ENCODE peak calls at places on chromosomes 1 and 21, in four cellular contexts. T, K, Z and Q are unnamed samples.

GRCh38 chr21:46625759-46626158 is 9.7 kb upstream of the PRMT2 start:
- DNase-seq in T (no peak), K (no peak), Z (no peak), Q (no peak)

GRCh38 chr1:116824631-116825399 is 70.6 kb downstream of the CD2 start:
- DNase-seq in T (peak; percentile 46), K (peak; percentile 56), Z (no peak), Q (no peak)

GRCh38 chr1:89780721-89781120 is 40.1 kb upstream of the LRRC8D start:
- DNase-seq in T (no peak), K (peak; percentile 53), Z (no peak), Q (peak; percentile 26)

GRCh38 chr21:38875694-38876492 is 70.2 kb downstream of the ETS2 start:
- DNase-seq in T (no peak), K (peak; percentile 86), Z (no peak), Q (no peak)

GRCh38 chr1:18731148-18731547 is 100.5 kb downstream of the PAX7 start:
- DNase-seq in T (no peak), K (no peak), Z (no peak), Q (no peak)

GRCh38 chr1:151346082-151346768 is 827 bp downstream of the RFX5 start:
- DNase-seq in T (no peak), K (no peak), Z (no peak), Q (no peak)

GRCh38 chr1:26016944-26017545 is 4.5 kb upstream of the EXTL1 start:
- DNase-seq in T (no peak), K (no peak), Z (no peak), Q (no peak)

GRCh38 chr1:219938706-219939105 is 10.3 kb upstream of the SLC30A10 start:
- DNase-seq in T (no peak), K (peak; percentile 15), Z (peak; percentile 60), Q (peak; percentile 77)

GRCh38 chr1:31483012-31483946 is 70.3 kb downstream of the SERINC2 start:
- DNase-seq in T (peak; percentile 82), K (peak; percentile 94), Z (peak; percentile 25), Q (peak; percentile 87)

GRCh38 chr1:2412773-2413494 is 570 bp upstream of the PEX10 start:
- DNase-seq in T (peak; percentile 30), K (peak; percentile 49), Z (no peak), Q (no peak)

GRCh38 chr1:55217226-55217996 is 2.2 kb upstream of the USP24 start:
- DNase-seq in T (peak; percentile 35), K (no peak), Z (no peak), Q (no peak)

GRCh38 chr1:209375681-209376360 is 207.7 kb upstream of the CAMK1G start:
- DNase-seq in T (no peak), K (peak; percentile 46), Z (no peak), Q (no peak)

GRCh38 chr1:69191280-69191679 is 376.4 kb upstream of the LRRC7 start:
- DNase-seq in T (no peak), K (peak; percentile 58), Z (peak; percentile 6), Q (no peak)

GRCh38 chr21:24112020-24112419 is 1495.3 kb downstream of the MRPL39 start:
- DNase-seq in T (no peak), K (peak; percentile 10), Z (no peak), Q (no peak)

GRCh38 chr1:232611834-232612233 is 18.1 kb downstream of the SIPA1L2 start:
- DNase-seq in T (no peak), K (no peak), Z (no peak), Q (no peak)

GRCh38 chr1:223873044-223873443 is 27.3 kb upstream of the TP53BP2 start:
- DNase-seq in T (no peak), K (no peak), Z (no peak), Q (no peak)

GRCh38 chr1:39788426-39788757 is 273 bp downstream of the BMP8B start:
- DNase-seq in T (no peak), K (no peak), Z (no peak), Q (no peak)

GRCh38 chr1:157490337-157491165 is 61.8 kb downstream of the FCRL5 start:
- DNase-seq in T (peak; percentile 77), K (peak; percentile 63), Z (no peak), Q (no peak)

GRCh38 chr1:214037468-214037867 is 49.7 kb downstream of the PROX1 start:
- DNase-seq in T (no peak), K (no peak), Z (no peak), Q (no peak)

GRCh38 chr1:227437495-227438008 is 119.3 kb upstream of the CDC42BPA start:
- DNase-seq in T (peak; percentile 20), K (peak; percentile 84), Z (no peak), Q (no peak)

GRCh38 chr1:108114026-108114599 is 86.0 kb downstream of the SLC25A24 start:
- DNase-seq in T (no peak), K (no peak), Z (no peak), Q (no peak)

GRCh38 chr1:112674986-112675727 is 698 bp downstream of the MOV10 start:
- DNase-seq in T (peak; percentile 41), K (peak; percentile 22), Z (no peak), Q (no peak)

GRCh38 chr1:246609632-246610031 is 43.4 kb downstream of the CNST start:
- DNase-seq in T (no peak), K (peak; percentile 17), Z (no peak), Q (no peak)
- H3K4me3 ChIP-seq in T (no peak overlapping the region), K (no peak overlapping the region), Z (no peak overlapping the region), Q (no peak overlapping the region)

GRCh38 chr1:181092883-181093282 is 4.4 kb downstream of the IER5 start:
- DNase-seq in T (no peak), K (no peak), Z (no peak), Q (no peak)

GRCh38 chr1:181090653-181091126 is 2.2 kb downstream of the IER5 start:
- DNase-seq in T (no peak), K (no peak), Z (no peak), Q (no peak)

GRCh38 chr1:181091322-181092040 is 3.0 kb downstream of the IER5 start:
- DNase-seq in T (no peak), K (no peak), Z (no peak), Q (no peak)

GRCh38 chr1:181089777-181090505 is 1.4 kb downstream of the IER5 start:
- DNase-seq in T (peak; percentile 63), K (peak; percentile 86), Z (no peak), Q (no peak)

GRCh38 chr1:181092056-181092455 is 3.6 kb downstream of the IER5 start:
- DNase-seq in T (no peak), K (no peak), Z (no peak), Q (no peak)
- H3K4me3 ChIP-seq in T (no peak overlapping the region), K (peak overlapping the region; percentile 84), Z (no peak overlapping the region), Q (no peak overlapping the region)

GRCh38 chr1:235650341-235651169 is 971 bp upstream of the GNG4 start:
- DNase-seq in T (peak; percentile 30), K (no peak), Z (no peak), Q (no peak)

GRCh38 chr1:235648954-235649721 is 446 bp downstream of the GNG4 start:
- DNase-seq in T (peak; percentile 64), K (peak; percentile 63), Z (no peak), Q (no peak)

GRCh38 chr1:235649722-235650163 is at the start of gene GNG4:
- DNase-seq in T (no peak), K (no peak), Z (no peak), Q (no peak)

GRCh38 chr1:235652364-235652763 is 2.8 kb upstream of the GNG4 start:
- DNase-seq in T (no peak), K (no peak), Z (no peak), Q (no peak)

DNA sequence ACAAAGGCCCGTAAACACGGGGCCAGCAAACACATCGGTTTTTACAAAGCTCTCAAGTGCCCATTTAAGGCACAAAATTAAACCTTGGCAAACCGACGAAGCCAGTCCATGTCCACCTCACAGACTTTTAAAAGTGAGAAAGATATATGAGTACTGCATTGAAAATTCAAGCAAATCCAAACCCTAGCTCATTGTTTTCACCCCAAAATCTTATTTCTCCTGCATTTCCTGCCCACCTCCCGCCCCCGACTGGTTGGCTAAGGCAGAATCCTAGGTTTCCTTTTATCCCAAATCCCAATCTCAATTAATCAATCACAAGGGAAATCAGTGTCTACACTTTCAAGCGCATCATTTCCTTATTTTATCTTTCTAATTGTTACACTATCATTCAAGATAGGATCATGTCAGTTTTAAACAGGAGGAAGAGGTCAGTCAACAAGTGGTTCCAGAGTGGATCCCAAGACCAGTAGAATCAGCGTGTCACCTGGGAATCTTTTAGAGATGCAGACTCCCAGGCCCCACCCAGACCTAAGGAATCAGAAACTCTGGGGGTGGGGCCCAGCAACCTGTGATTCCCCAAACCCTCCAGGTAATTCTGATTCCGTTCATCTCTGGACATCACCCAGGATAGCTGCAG is 1.7 kb upstream of the GNG4 start:
- DNase-seq in T (no peak), K (no peak), Z (no peak), Q (no peak)
- H3K4me3 ChIP-seq in T (no peak overlapping the region), K (no peak overlapping the region), Z (no peak overlapping the region), Q (no peak overlapping the region)

DNA sequence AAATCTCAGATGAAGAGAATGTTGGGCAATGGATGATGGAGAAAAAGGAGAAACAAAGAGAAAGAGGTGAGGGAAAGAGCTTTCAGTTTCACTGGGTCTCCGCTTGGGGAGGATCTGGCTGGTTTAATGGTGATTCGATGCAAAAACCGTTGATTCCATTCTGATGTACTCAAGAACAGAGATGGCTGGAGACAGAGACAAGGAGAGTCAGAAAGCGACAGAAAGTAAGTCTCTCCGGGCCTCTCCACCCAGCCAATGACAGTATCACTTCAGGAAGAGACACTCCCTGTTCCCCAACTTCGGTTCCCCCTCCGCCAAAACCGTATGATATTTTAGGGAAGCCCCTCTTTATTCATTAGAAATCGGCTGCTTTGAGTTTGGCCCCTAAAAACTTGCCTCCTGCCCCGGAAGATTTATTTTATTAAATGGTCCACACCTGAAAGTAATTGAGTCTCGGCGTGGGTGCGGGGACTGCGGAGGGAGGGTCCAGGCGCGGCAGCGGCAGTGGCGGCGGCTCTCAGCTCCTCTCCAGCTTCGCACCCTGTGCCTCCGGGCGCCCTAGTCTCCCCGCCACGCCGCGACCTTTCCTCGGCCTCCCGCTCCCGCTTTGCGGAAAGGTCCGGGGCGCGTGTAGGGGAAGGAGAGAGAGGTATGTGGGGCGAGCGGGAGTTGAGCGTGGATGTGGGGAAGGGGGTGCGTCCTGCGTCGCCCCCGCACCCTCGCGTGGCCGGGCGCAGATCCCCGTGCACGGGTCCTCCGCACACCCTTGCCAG is 13.2 kb upstream of the ALX3 start:
- DNase-seq in T (no peak), K (no peak), Z (no peak), Q (no peak)
- H3K4me3 ChIP-seq in T (peak overlapping the region; percentile 42), K (no peak overlapping the region), Z (no peak overlapping the region), Q (no peak overlapping the region)